ENCODE peak calls at places on chromosomes 6 and 20, in four cellular contexts. G is mucosa of gallbladder, H is OCI-LY7, Y is fibroblast of mammary gland. O is an unnamed sample.

GRCh38 chr6:89941031-89941775 is 46.9 kb downstream of the GJA10 start:
- DNase-seq in H (no peak), G (peak), Y (peak), O (peak)

GRCh38 chr20:58613061-58613854 is 37.8 kb upstream of the STX16 start:
- DNase-seq in G (no peak), H (no peak), Y (no peak), O (no peak)

GRCh38 chr6:114304304-114304887 is 38.4 kb downstream of the HS3ST5 start:
- DNase-seq in G (no peak), H (peak), Y (peak), O (no peak)

GRCh38 chr6:30857537-30857936 is 26.8 kb upstream of the DDR1 start:
- DNase-seq in G (no peak), Y (no peak), H (no peak), O (no peak)

GRCh38 chr20:39941235-39941634 is 747.8 kb downstream of the MAFB start:
- DNase-seq in G (no peak), H (no peak), Y (no peak), O (no peak)

GRCh38 chr6:3724451-3725144 is 26.9 kb downstream of the PXDC1 start:
- DNase-seq in G (no peak), Y (peak), H (no peak), O (no peak)

GRCh38 chr6:167736486-167737204 is 90.1 kb upstream of the AFDN start:
- DNase-seq in Y (no peak), G (no peak), H (no peak), O (no peak)

GRCh38 chr20:62651285-62652021 is 9.2 kb downstream of the SLCO4A1 start:
- DNase-seq in Y (no peak), G (peak), H (peak), O (peak)

GRCh38 chr20:19867940-19868371 is 109.9 kb downstream of the RIN2 start:
- DNase-seq in G (no peak), H (no peak), Y (no peak), O (no peak)

GRCh38 chr20:17281478-17281877 is 54.6 kb downstream of the PCSK2 start:
- DNase-seq in G (no peak), H (peak), Y (no peak), O (peak)

GRCh38 chr6:77678048-77678447 is 25.2 kb downstream of the MEI4 start:
- DNase-seq in H (no peak), G (no peak), Y (peak), O (no peak)

GRCh38 chr6:23021487-23021886 is 452.1 kb downstream of the HDGFL1 start:
- DNase-seq in H (no peak), G (no peak), Y (no peak), O (no peak)

GRCh38 chr6:19368511-19368910 is 468.7 kb upstream of the ID4 start:
- DNase-seq in G (no peak), Y (peak), H (no peak), O (no peak)

GRCh38 chr6:45676376-45676775 is 298.6 kb upstream of the SUPT3H start:
- DNase-seq in G (no peak), H (no peak), Y (no peak), O (no peak)

GRCh38 chr6:54802775-54803631 is 43.6 kb upstream of the FAM83B start:
- DNase-seq in H (no peak), G (no peak), Y (peak), O (no peak)

GRCh38 chr20:44734938-44735337 is 10.7 kb upstream of the KCNK15 start:
- DNase-seq in H (no peak), G (no peak), Y (peak), O (no peak)

GRCh38 chr20:36607586-36608387 is 2.2 kb downstream of the RAB5IF start:
- DNase-seq in H (no peak), G (peak), Y (no peak), O (peak)